ENCODE peak calls at places on chromosomes 16 and 17, in five cellular contexts. G, A, B, E and V are unnamed samples.

GRCh38 chr17:63390090-63390489 is 56.0 kb downstream of the CYB561 start:
- DNase-seq in A (no peak), B (no peak), G (no peak), E (no peak), V (no peak)

GRCh38 chr16:69616082-69616481 is 50.3 kb downstream of the NFAT5 start:
- DNase-seq in A (no peak), E (no peak), B (no peak), G (no peak), V (no peak)

GRCh38 chr17:6184508-6184907 is 114.3 kb downstream of the WSCD1 start:
- DNase-seq in B (no peak), E (no peak), A (no peak), G (no peak), V (no peak)

GRCh38 chr17:32739722-32740121 is 137.2 kb downstream of the MYO1D start:
- DNase-seq in A (no peak), B (no peak), E (no peak), G (no peak), V (no peak)

GRCh38 chr16:87474566-87474996 is 18.2 kb downstream of the ZCCHC14 start:
- DNase-seq in A (no peak), B (no peak), G (no peak), E (no peak), V (no peak)

GRCh38 chr16:2838928-2839327 is 8.8 kb downstream of the ZG16B start:
- DNase-seq in E (no peak), G (peak), B (peak), A (peak), V (peak)

GRCh38 chr17:34081269-34081668 is 173.8 kb upstream of the CCL2 start:
- DNase-seq in A (no peak), G (no peak), E (no peak), B (no peak), V (no peak)

GRCh38 chr16:83728518-83728917 is 79.3 kb upstream of the HSBP1 start:
- DNase-seq in B (peak), E (no peak), G (no peak), A (no peak), V (no peak)

GRCh38 chr17:2108170-2108569 is 53.3 kb downstream of the HIC1 start:
- DNase-seq in E (no peak), A (no peak), B (no peak), G (no peak), V (no peak)

GRCh38 chr17:73600103-73600871 is 44.0 kb downstream of the SDK2 start:
- DNase-seq in G (no peak), A (no peak), E (no peak), B (no peak), V (no peak)

GRCh38 chr16:82152641-82153094 is 17.4 kb downstream of the MPHOSPH6 start:
- DNase-seq in G (no peak), B (no peak), A (no peak), E (no peak), V (no peak)

GRCh38 chr16:2962334-2963073 is 1.6 kb upstream of the KREMEN2 start:
- DNase-seq in B (no peak), E (no peak), A (no peak), G (no peak), V (no peak)

GRCh38 chr17:48873212-48873611 is 19.4 kb upstream of the ATP5MC1 start:
- DNase-seq in A (no peak), B (no peak), G (no peak), E (no peak), V (no peak)

GRCh38 chr16:56038564-56039098 is 152.7 kb upstream of the GNAO1 start:
- DNase-seq in A (no peak), B (no peak), G (no peak), E (no peak), V (no peak)

GRCh38 chr16:87436225-87437172 is 44.4 kb downstream of the MAP1LC3B start:
- DNase-seq in E (no peak), A (no peak), B (peak), G (no peak), V (no peak)

GRCh38 chr17:47652570-47652969 is 2.9 kb downstream of the KPNB1 start:
- DNase-seq in E (no peak), A (no peak), B (no peak), G (no peak), V (no peak)

GRCh38 chr16:12679660-12680272 is 123.9 kb downstream of the CPPED1 start:
- DNase-seq in A (no peak), B (peak), G (no peak), E (no peak), V (no peak)

GRCh38 chr17:46002311-46002972 is 3.4 kb downstream of the STH start:
- DNase-seq in G (no peak), E (peak), A (peak), B (peak), V (peak)

GRCh38 chr16:1078579-1079021 is 6.1 kb downstream of the SSTR5 start:
- DNase-seq in B (peak), E (no peak), G (no peak), A (no peak), V (no peak)

GRCh38 chr17:75723201-75723930 is 2.1 kb downstream of the ITGB4 start:
- DNase-seq in A (no peak), B (no peak), E (no peak), G (no peak), V (no peak)

GRCh38 chr17:21210411-21211076 is 3.4 kb downstream of the TMEM11 start:
- DNase-seq in A (no peak), B (no peak), G (no peak), E (no peak), V (no peak)

GRCh38 chr16:85192736-85193493 is 80.6 kb upstream of the CIBAR2 start:
- DNase-seq in B (no peak), A (no peak), G (no peak), E (no peak), V (no peak)

GRCh38 chr16:51120289-51121008 is 30.6 kb downstream of the SALL1 start:
- DNase-seq in E (no peak), B (no peak), A (no peak), G (no peak), V (no peak)